ENCODE peak calls at places on chromosomes 2 and 18, in four cellular contexts. P is H1, N is K562, R is GM12891. I is an unnamed sample.

GRCh38 chr2:56410140-56410539 is 226.3 kb downstream of the CCDC85A start:
- DNase-seq in P (no peak), R (no peak), N (no peak), I (no peak)

GRCh38 chr2:219946021-219946420 is 318.6 kb downstream of the SLC4A3 start:
- DNase-seq in P (no peak), N (no peak), R (no peak), I (no peak)

GRCh38 chr2:211435331-211435730 is 878.9 kb downstream of the CPS1 start:
- DNase-seq in P (no peak), N (no peak), R (no peak), I (no peak)

GRCh38 chr2:10914272-10914693 is 2.5 kb downstream of the KCNF1 start:
- DNase-seq in R (no peak), P (no peak), N (peak), I (no peak)

GRCh38 chr2:143482761-143483160 is 353.5 kb downstream of the ARHGAP15 start:
- DNase-seq in R (no peak), N (no peak), P (no peak), I (no peak)

GRCh38 chr2:68357608-68358337 is 7.3 kb upstream of the PLEK start:
- DNase-seq in P (peak), N (peak), R (peak), I (peak)

GRCh38 chr2:121810959-121811853 is 55.8 kb downstream of the TSN start:
- DNase-seq in R (no peak), P (no peak), N (peak), I (no peak)

GRCh38 chr2:112065966-112066365 is 10.9 kb downstream of the TMEM87B start:
- DNase-seq in N (no peak), P (no peak), R (no peak), I (no peak)

GRCh38 chr2:95722331-95722730 is 130.5 kb downstream of the TRIM43 start:
- DNase-seq in R (no peak), P (no peak), N (no peak), I (no peak)

GRCh38 chr2:144519934-144520717 is at the start of gene ZEB2:
- DNase-seq in R (no peak), N (peak), P (no peak), I (no peak)
- TF ChIP-seq POLR2A in R (no peak), N (peak), P (no peak), I (no peak)

GRCh38 chr2:231393149-231394131 is 2.1 kb upstream of the B3GNT7 start:
- DNase-seq in N (no peak), P (no peak), R (peak), I (peak)
- TF ChIP-seq POLR2AphosphoS5 in N (no peak), P (no peak), R (peak), I (peak)

GRCh38 chr2:108363900-108364225 is 13.9 kb upstream of the SULT1C4 start:
- DNase-seq in N (no peak), P (no peak), R (no peak), I (no peak)
- TF ChIP-seq TAF1 in N (no peak), P (no peak), R (no peak), I (no peak)

GRCh38 chr18:44700652-44701051 is 20.0 kb downstream of the SETBP1 start:
- DNase-seq in R (no peak), N (no peak), P (no peak), I (peak)
- TF ChIP-seq POLR2A in R (no peak), N (no peak), P (no peak), I (no peak)

DNA sequence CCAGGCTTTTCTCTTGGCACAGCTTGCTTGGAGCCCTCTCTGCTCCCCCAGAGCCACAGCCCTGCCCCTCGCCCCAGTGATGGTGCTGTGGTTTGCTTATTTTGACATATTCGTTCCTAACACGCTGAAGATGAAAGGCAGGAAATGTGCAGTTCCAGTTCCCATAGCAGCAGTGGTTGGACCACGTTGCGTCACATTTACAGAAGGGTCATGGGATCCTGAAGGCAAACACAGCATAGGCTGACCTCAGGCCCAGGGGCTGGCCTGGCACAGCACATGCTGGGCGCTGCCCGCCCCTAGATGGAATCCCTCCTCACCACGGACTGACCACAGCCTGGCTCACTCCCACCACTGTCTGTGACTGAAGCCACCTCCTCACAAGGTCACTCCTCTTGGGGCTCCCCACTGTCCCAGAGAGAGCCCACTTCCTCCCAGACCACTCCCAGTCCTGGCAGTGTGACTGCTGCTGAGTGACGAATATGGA is 14.2 kb upstream of the CHRNA1 start:
- DNase-seq in N (no peak), R (no peak), P (no peak), I (no peak)
- TF ChIP-seq POLR2AphosphoS5 in N (no peak), R (no peak), P (no peak), I (no peak)

GRCh38 chr2:231470246-231470900 is 6.1 kb upstream of the NCL start:
- DNase-seq in P (no peak), N (no peak), R (no peak), I (no peak)
- TF ChIP-seq TAF1 in P (no peak), N (no peak), R (no peak), I (no peak)

GRCh38 chr18:48977914-48978313 is 27.1 kb upstream of the SMAD7 start:
- DNase-seq in R (no peak), P (no peak), N (no peak), I (no peak)

GRCh38 chr18:48975221-48975816 is 24.6 kb upstream of the SMAD7 start:
- DNase-seq in R (no peak), N (no peak), P (no peak), I (no peak)

GRCh38 chr18:48974304-48975220 is 23.8 kb upstream of the SMAD7 start:
- DNase-seq in P (no peak), N (no peak), R (no peak), I (no peak)

GRCh38 chr18:48973731-48974130 is 23.0 kb upstream of the SMAD7 start:
- DNase-seq in N (no peak), R (no peak), P (no peak), I (no peak)

DNA sequence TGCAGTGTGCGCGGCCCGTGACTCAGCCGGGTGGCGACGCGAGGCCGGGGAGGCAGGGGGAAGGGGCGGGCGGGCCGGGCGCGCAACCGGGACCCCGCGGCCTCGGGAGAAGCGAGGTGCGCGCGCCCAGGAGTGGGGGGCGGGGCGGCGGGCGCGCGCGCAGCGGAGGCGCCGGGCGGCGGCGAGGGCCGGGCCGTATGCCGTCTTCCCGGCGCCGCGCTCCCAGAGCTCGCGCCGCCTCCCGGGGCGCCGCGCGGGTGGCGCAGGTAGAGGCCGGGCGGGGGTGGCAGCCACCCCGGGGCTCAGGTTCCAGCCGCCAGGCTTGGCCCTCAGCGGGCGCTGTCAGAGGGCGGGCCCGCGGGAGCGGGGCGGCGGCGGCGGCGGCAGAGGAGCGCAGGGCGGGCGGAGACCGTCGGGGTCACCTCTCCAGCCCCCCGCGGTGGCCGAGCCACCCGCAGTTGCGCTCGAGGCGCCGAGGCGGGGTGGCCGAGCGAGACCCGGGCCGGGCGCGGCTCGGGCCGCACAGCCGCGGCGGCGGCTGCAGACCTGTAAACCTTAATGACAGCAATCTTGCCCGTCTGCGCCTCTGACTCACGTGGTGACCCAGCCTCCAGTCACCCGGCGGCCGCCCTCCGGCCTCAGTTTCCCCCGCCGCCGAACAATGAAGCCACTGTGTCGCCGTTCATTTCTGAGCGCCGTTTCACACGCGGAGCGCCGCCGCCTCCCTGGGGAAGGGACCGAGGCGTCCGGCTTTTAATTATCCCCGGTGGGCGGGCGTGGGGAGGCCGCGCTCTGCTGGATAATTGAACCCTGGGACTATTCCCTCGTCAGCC is 25.3 kb upstream of the SMAD7 start:
- DNase-seq in N (peak), P (no peak), R (peak), I (peak)
- TF ChIP-seq POLR2A in N (no peak), P (no peak), R (no peak), I (no peak)

GRCh38 chr2:2148776-2149175 is 182.3 kb downstream of the MYT1L start:
- DNase-seq in N (no peak), R (no peak), P (no peak), I (no peak)

GRCh38 chr2:2142350-2142749 is 188.7 kb downstream of the MYT1L start:
- DNase-seq in N (peak), P (no peak), R (no peak), I (no peak)

GRCh38 chr2:2149379-2149778 is 181.7 kb downstream of the MYT1L start:
- DNase-seq in P (no peak), N (no peak), R (no peak), I (no peak)

GRCh38 chr2:2146220-2146619 is 184.9 kb downstream of the MYT1L start:
- DNase-seq in P (no peak), R (no peak), N (no peak), I (no peak)

GRCh38 chr2:2147024-2147900 is 183.8 kb downstream of the MYT1L start:
- DNase-seq in N (no peak), P (no peak), R (no peak), I (no peak)
- TF ChIP-seq POLR2AphosphoS5 in N (no peak), P (no peak), R (no peak), I (no peak)

GRCh38 chr2:47043891-47044239 is 111.2 kb downstream of the STPG4 start:
- DNase-seq in P (no peak), N (no peak), R (no peak), I (no peak)

GRCh38 chr2:47041891-47042684 is 113.0 kb downstream of the STPG4 start:
- DNase-seq in R (no peak), N (no peak), P (no peak), I (no peak)

GRCh38 chr2:47040662-47041061 is 114.4 kb downstream of the STPG4 start:
- DNase-seq in P (no peak), R (no peak), N (no peak), I (no peak)

GRCh38 chr2:47041065-47041464 is 114.0 kb downstream of the STPG4 start:
- DNase-seq in R (no peak), N (no peak), P (no peak), I (no peak)

DNA sequence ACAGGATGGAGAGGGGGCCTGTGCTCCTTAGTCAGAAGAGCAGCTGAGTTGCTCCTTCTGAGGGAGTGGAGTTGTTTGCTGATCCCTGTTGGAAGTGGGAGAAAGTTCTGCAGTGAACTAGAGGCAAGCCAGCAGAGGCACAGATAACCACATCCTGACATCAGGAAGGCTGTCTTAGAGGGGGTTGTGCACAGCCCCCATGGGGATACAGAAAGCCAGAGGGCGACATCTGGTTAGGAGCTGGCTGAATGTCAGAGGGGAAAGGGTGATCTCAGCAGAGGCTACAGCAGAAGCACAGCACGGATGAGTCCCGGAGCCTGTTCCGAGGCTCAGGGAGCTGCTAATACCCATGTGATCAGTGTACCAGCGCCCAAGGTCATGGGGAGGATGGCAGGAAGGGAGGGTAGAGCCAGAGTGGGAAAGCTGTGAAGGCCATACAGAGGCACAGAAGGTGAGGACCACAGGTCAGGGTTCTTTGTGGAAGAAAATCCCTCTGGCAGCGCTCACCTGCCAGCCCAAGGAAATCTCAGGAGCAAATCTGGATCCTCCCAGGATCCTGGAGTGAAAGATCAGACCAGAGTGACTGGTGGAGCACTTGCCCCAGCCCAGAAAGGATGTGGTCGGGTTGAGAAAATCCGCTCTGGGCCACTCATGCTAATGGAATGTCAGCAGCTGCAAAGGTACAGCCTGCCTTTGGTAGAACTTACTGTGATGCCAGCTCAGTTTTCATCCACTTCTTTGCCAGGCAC is 111.8 kb downstream of the STPG4 start:
- DNase-seq in P (no peak), R (no peak), N (no peak), I (no peak)
- TF ChIP-seq TAF1 in P (no peak), R (no peak), N (no peak), I (no peak)